ENCODE peak calls at places on chromosomes 12 and 14, in ten cellular contexts. G is HepG2, O is HCT116, K is fibroblast of the aortic adventitia, F is WERI-Rb-1, A is AG04450, M is ovary, U is astrocyte of the spinal cord, R is A549, B is choroid plexus epithelial cell. D is an unnamed sample.

GRCh38 chr12:1530592-1531159 is 63.7 kb downstream of the FBXL14 start:
- DNase-seq in A (no peak), M (peak), R (no peak), U (no peak), O (no peak), F (no peak), G (no peak), B (no peak), K (no peak), D (no peak)

GRCh38 chr12:119621878-119622277 is 28.3 kb downstream of the TMEM233 start:
- DNase-seq in A (no peak), R (no peak), K (peak), G (no peak), F (no peak), U (peak), O (no peak), M (no peak), B (no peak), D (no peak)

GRCh38 chr14:67620217-67620789 is 583 bp downstream of the ARG2 start:
- DNase-seq in G (no peak), A (no peak), U (peak), M (peak), F (peak), O (no peak), B (peak), R (peak), K (peak), D (peak)

GRCh38 chr12:53059434-53060063 is 9.7 kb downstream of the TNS2 start:
- DNase-seq in B (no peak), M (peak), O (no peak), F (no peak), K (no peak), A (no peak), R (no peak), U (no peak), G (no peak), D (no peak)

GRCh38 chr12:62967701-62968100 is 32.8 kb upstream of the PPM1H start:
- DNase-seq in A (no peak), O (no peak), F (no peak), M (no peak), K (no peak), U (no peak), R (no peak), B (no peak), G (no peak), D (no peak)

GRCh38 chr12:6552140-6552551 is 3.7 kb downstream of the IFFO1 start:
- DNase-seq in U (no peak), M (no peak), B (no peak), G (no peak), A (no peak), K (peak), O (no peak), R (no peak), F (no peak), D (no peak)

GRCh38 chr14:69612759-69613145 is 1.4 kb downstream of the SUSD6 start:
- DNase-seq in O (peak), A (no peak), R (no peak), K (peak), M (no peak), F (no peak), G (no peak), U (peak), B (no peak), D (no peak)

GRCh38 chr14:63897706-63898105 is 44.9 kb downstream of the SYNE2 start:
- DNase-seq in U (peak), R (no peak), F (no peak), M (no peak), K (peak), G (no peak), B (peak), A (no peak), O (no peak), D (peak)

GRCh38 chr12:96195845-96196451 is 1.8 kb downstream of the ELK3 start:
- DNase-seq in O (no peak), R (peak), F (peak), A (no peak), U (peak), G (no peak), B (peak), M (peak), K (peak), D (peak)

GRCh38 chr12:130715996-130716917 is at the start of gene RIMBP2:
- DNase-seq in U (no peak), G (no peak), B (peak), A (no peak), R (no peak), M (peak), O (no peak), F (peak), K (peak), D (peak)

GRCh38 chr12:70722584-70723343 is 85.5 kb upstream of the PTPRB start:
- DNase-seq in R (no peak), F (no peak), B (peak), U (no peak), K (no peak), A (no peak), M (no peak), G (no peak), O (no peak), D (peak)

GRCh38 chr14:67734675-67735074 is 33.0 kb downstream of the RDH12 start:
- DNase-seq in F (no peak), M (no peak), R (no peak), A (no peak), U (no peak), G (no peak), K (peak), O (no peak), B (no peak), D (peak)

GRCh38 chr12:40104461-40105264 is 1.2 kb downstream of the SLC2A13 start:
- DNase-seq in F (peak), B (peak), O (no peak), G (no peak), K (peak), A (no peak), R (peak), M (no peak), U (no peak), D (no peak)

GRCh38 chr14:95265106-95266094 is 54.3 kb downstream of the CLMN start:
- DNase-seq in U (peak), M (no peak), O (peak), K (peak), B (peak), G (peak), R (peak), F (peak), A (peak), D (peak)

GRCh38 chr14:69263771-69264170 is 3.8 kb downstream of the GALNT16 start:
- DNase-seq in A (no peak), M (no peak), K (no peak), R (no peak), G (no peak), B (no peak), U (no peak), O (no peak), F (no peak), D (no peak)

GRCh38 chr12:124160102-124160501 is 134.8 kb upstream of the RFLNA start:
- DNase-seq in U (no peak), A (no peak), F (no peak), M (peak), G (no peak), K (no peak), O (no peak), B (no peak), R (no peak), D (no peak)

GRCh38 chr12:30110970-30111586 is 327.3 kb upstream of the TMTC1 start:
- DNase-seq in B (peak), F (no peak), O (no peak), R (no peak), U (peak), K (peak), A (no peak), M (no peak), G (no peak), D (peak)

GRCh38 chr12:52661668-52662067 is 9.7 kb upstream of the KRT2 start:
- DNase-seq in A (no peak), M (no peak), B (no peak), R (no peak), K (no peak), G (no peak), O (no peak), U (no peak), F (no peak), D (no peak)

GRCh38 chr12:53696285-53696654 is 20.4 kb upstream of the ATP5MC2 start:
- DNase-seq in A (peak), K (peak), O (peak), B (peak), M (no peak), U (peak), F (peak), G (peak), R (peak), D (peak)

GRCh38 chr12:67988600-67988999 is 647 bp upstream of the IFNG-AS1 start:
- DNase-seq in U (no peak), K (no peak), G (no peak), O (no peak), R (no peak), F (no peak), B (no peak), A (no peak), M (no peak), D (no peak)

GRCh38 chr12:39451977-39452376 is 9.1 kb upstream of the KIF21A start:
- DNase-seq in B (no peak), A (no peak), M (no peak), R (no peak), G (no peak), O (no peak), U (no peak), F (no peak), K (no peak), D (no peak)

GRCh38 chr12:121789800-121790748 is 3.4 kb downstream of the RHOF start:
- DNase-seq in F (no peak), R (no peak), U (no peak), A (no peak), O (no peak), G (no peak), M (no peak), B (no peak), K (no peak), D (no peak)

GRCh38 chr12:51528852-51529545 is 62.0 kb upstream of the SCN8A start:
- DNase-seq in F (no peak), A (no peak), U (no peak), G (no peak), O (no peak), B (no peak), K (no peak), R (no peak), M (no peak), D (no peak)

GRCh38 chr12:16150290-16150689 is 127.2 kb downstream of the SLC15A5 start:
- DNase-seq in R (no peak), A (no peak), U (no peak), O (no peak), F (no peak), B (no peak), M (no peak), K (no peak), G (no peak), D (no peak)

GRCh38 chr14:92414685-92415084 is 91.7 kb downstream of the SLC24A4 start:
- DNase-seq in B (no peak), K (no peak), R (no peak), O (no peak), M (no peak), A (no peak), G (no peak), U (no peak), F (no peak), D (no peak)

GRCh38 chr14:24231263-24232120 is 675 bp downstream of the NEDD8 start:
- DNase-seq in K (no peak), R (peak), O (no peak), M (no peak), A (no peak), U (no peak), B (no peak), G (peak), F (no peak), D (no peak)

GRCh38 chr12:119178544-119179334 is at the start of gene HSPB8:
- DNase-seq in M (peak), U (peak), K (peak), F (peak), B (peak), R (peak), G (peak), A (peak), O (peak), D (peak)

GRCh38 chr14:105616802-105617192 is 90.4 kb downstream of the TMEM121 start:
- DNase-seq in A (no peak), U (no peak), F (no peak), G (no peak), O (no peak), M (no peak), R (no peak), K (no peak), B (no peak), D (no peak)

GRCh38 chr12:111445311-111446043 is 39.8 kb downstream of the SH2B3 start:
- DNase-seq in G (no peak), M (no peak), R (no peak), O (no peak), B (no peak), K (no peak), U (no peak), F (no peak), A (no peak), D (no peak)

GRCh38 chr12:65867428-65867827 is 43.1 kb downstream of the HMGA2 start:
- DNase-seq in R (no peak), G (no peak), K (peak), A (no peak), F (no peak), B (peak), M (no peak), O (no peak), U (peak), D (peak)

GRCh38 chr12:49298160-49298559 is 3.2 kb downstream of the PRPH start:
- DNase-seq in B (no peak), R (no peak), F (no peak), G (no peak), O (no peak), M (no peak), K (no peak), A (no peak), U (no peak), D (no peak)
- TF ChIP-seq CTCF in B (peak), R (peak), F (peak), G (peak), O (peak), M (no peak), K (no peak), A (no peak), U (no peak), D (no peak)

GRCh38 chr14:74852922-74853530 is 22.9 kb downstream of the PROX2 start:
- DNase-seq in A (peak), K (peak), U (peak), R (no peak), G (no peak), B (peak), O (no peak), M (no peak), F (no peak), D (peak)
- H3K4me3 ChIP-seq in A (no peak), K (no peak), U (no peak), R (no peak), G (no peak), B (no peak), O (no peak), M (no peak), F (no peak), D (no peak)

DNA sequence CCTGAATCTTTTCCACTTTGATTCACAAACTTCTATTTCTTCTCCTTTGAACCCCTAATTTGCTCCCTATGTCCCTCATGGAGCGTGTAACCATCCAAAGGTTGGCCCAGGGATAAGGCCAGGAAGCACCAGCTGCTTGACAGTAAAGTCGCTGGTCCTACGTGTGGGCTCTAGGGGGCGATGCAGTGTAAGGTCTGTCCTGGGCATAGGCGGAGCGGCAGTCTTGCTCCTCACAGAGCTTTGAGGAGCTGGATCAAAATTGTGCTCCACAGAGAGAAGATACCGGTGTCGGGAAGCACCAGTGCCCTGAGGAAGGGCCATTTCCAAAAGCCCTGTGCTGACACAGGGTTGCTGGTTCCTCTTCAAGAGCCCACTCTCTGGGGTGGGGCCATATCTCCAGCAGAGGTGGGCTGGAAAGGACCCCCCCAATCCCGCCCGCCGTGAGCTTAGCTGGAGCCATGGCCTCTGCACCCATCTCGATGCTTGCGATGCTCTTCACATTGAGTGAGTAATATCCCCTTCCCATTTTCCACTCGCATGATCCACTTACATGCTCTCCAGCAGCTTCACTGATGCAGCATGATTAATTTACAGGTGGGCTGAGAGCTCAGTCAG is 49.9 kb upstream of the OR4E1 start:
- DNase-seq in K (no peak), A (no peak), F (peak), O (peak), G (peak), R (peak), M (no peak), B (peak), U (no peak), D (peak)
- TF ChIP-seq CTCF in K (peak), A (peak), F (peak), O (peak), G (peak), R (peak), M (no peak), B (peak), U (peak), D (peak)

GRCh38 chr14:104224516-104225281 is 86.3 kb downstream of the KIF26A start:
- DNase-seq in B (peak), K (no peak), O (no peak), G (no peak), U (no peak), M (peak), R (peak), A (no peak), F (peak), D (no peak)

GRCh38 chr14:104221636-104222375 is 83.4 kb downstream of the KIF26A start:
- DNase-seq in A (no peak), G (no peak), K (no peak), F (peak), M (no peak), B (no peak), O (no peak), R (no peak), U (no peak), D (no peak)

GRCh38 chr14:104223810-104224515 is 85.6 kb downstream of the KIF26A start:
- DNase-seq in U (no peak), R (no peak), G (no peak), A (no peak), F (peak), K (no peak), O (no peak), M (no peak), B (no peak), D (no peak)

GRCh38 chr14:104222396-104223036 is 84.1 kb downstream of the KIF26A start:
- DNase-seq in A (no peak), G (no peak), M (no peak), B (no peak), O (no peak), R (no peak), F (no peak), K (no peak), U (no peak), D (no peak)

DNA sequence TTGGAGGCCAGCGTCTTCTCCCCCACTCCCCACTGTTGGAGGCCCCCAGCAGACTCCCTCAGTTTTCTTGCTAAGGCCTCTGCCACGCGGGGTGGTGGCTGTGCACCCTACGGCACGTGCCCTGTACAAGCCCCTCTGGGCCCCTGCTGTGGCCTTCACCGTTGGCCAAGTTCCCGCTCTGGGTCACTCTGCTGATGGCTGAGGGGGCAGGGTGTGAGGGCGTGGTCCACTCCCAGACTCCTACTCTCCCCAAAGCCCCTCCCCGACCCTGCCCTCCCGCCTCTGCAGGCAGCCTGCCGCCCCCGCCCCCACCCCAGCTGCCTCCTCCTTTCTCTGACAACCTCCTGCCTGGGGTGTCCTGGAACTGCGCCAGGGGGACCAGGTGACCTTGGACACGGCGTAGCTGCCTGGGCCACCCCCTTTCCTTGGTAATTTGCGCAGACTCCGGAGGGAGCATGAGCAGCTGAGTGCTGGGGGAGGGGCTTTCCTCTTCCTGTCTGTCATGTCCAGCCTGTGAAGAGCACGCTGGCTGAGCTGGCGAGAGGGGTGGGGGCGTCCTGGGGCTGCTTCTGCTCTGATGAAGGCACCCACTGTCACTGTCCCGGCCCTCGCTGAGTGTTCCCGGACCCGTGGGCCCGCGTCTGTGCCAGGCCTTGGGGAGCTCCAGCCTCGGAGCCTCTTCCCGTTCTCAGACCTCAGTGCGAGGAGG is 84.9 kb downstream of the KIF26A start:
- DNase-seq in B (peak), R (no peak), K (no peak), A (no peak), U (no peak), G (no peak), M (peak), O (no peak), F (peak), D (no peak)
- H3K4me3 ChIP-seq in B (peak), R (no peak), K (no peak), A (no peak), U (no peak), G (no peak), M (peak), O (no peak), F (peak), D (no peak)

GRCh38 chr12:15013634-15014169 is 40.9 kb downstream of the PDE6H start:
- DNase-seq in R (no peak), O (no peak), G (no peak), F (no peak), A (no peak), U (no peak), M (no peak), K (no peak), B (no peak), D (no peak)

GRCh38 chr12:15015121-15015520 is 42.3 kb downstream of the PDE6H start:
- DNase-seq in U (no peak), O (no peak), M (no peak), F (no peak), G (no peak), K (no peak), B (no peak), A (no peak), R (no peak), D (no peak)

GRCh38 chr12:15014708-15015107 is 41.9 kb downstream of the PDE6H start:
- DNase-seq in U (no peak), F (no peak), R (no peak), G (no peak), O (no peak), K (no peak), M (no peak), B (no peak), A (no peak), D (no peak)

GRCh38 chr12:15011162-15011561 is 38.3 kb downstream of the PDE6H start:
- DNase-seq in K (no peak), B (no peak), G (no peak), O (no peak), F (no peak), M (no peak), R (no peak), A (no peak), U (no peak), D (no peak)
- TF ChIP-seq CTCF in K (peak), B (peak), G (no peak), O (peak), F (peak), M (no peak), R (no peak), A (peak), U (peak), D (peak)

GRCh38 chr14:53368714-53369191 is 215.6 kb upstream of the DDHD1 start:
- DNase-seq in G (no peak), M (no peak), U (peak), K (peak), O (no peak), F (no peak), R (peak), A (peak), B (peak), D (peak)
- H3K4me3 ChIP-seq in G (no peak), M (no peak), U (no peak), K (no peak), O (no peak), F (no peak), R (no peak), A (no peak), B (no peak), D (no peak)

GRCh38 chr14:58297762-58298476 is 436 bp upstream of the ARID4A start:
- DNase-seq in R (peak), M (peak), A (peak), K (peak), U (peak), O (peak), B (peak), G (peak), F (peak), D (peak)
- TF ChIP-seq CTCF in R (no peak), M (no peak), A (no peak), K (no peak), U (peak), O (no peak), B (no peak), G (peak), F (no peak), D (no peak)

GRCh38 chr12:92445253-92446081 is 257.3 kb upstream of the PLEKHG7 start:
- DNase-seq in M (no peak), O (no peak), G (no peak), B (no peak), F (no peak), K (peak), A (no peak), R (no peak), U (peak), D (no peak)
- H3K4me3 ChIP-seq in M (no peak), O (no peak), G (no peak), B (no peak), F (no peak), K (no peak), A (no peak), R (no peak), U (no peak), D (no peak)

GRCh38 chr14:35402323-35403084 is 2.0 kb downstream of the NFKBIA start:
- DNase-seq in F (no peak), M (no peak), A (no peak), O (no peak), G (no peak), K (peak), R (no peak), U (no peak), B (peak), D (peak)
- TF ChIP-seq CTCF in F (no peak), M (no peak), A (no peak), O (no peak), G (no peak), K (no peak), R (no peak), U (no peak), B (no peak), D (no peak)